ENCODE peak calls at places on chromosomes 1 and 21, in eight cellular contexts. H is H9; Y is spleen; B is activated naive CD4-positive, alpha-beta T cell treated with anti-CD3 and anti-CD28 coated beads, Interleukin-2, amount 10 ng/mL, durations not matched to agents 7 days and 5 days; K is omental fat pad; R is HT-29; V is NCI-H2171 treated with DMSO at 0.1 percent for 48 hours; P is endothelial cell. T is an unnamed sample.

GRCh38 chr1:222420621-222421020 is 127.3 kb downstream of the HHIPL2 start:
- DNase-seq in B (peak; percentile 73), Y (no peak), V (no peak), H (no peak), R (no peak), P (no peak), K (no peak), T (no peak)

GRCh38 chr1:41847733-41848132 is 71.0 kb downstream of the HIVEP3 start:
- DNase-seq in B (no peak), R (no peak), P (no peak), V (no peak), Y (no peak), H (no peak), K (no peak), T (no peak)

GRCh38 chr1:10814312-10814711 is 17.9 kb upstream of the CASZ1 start:
- DNase-seq in H (no peak), P (no peak), V (no peak), Y (no peak), R (no peak), K (no peak), B (no peak), T (no peak)

GRCh38 chr1:25197982-25198681 is 34.2 kb downstream of the SYF2 start:
- DNase-seq in B (no peak), P (no peak), R (peak; percentile 67), V (no peak), K (no peak), H (no peak), Y (no peak), T (no peak)

GRCh38 chr1:245444181-245444580 is 289.4 kb downstream of the KIF26B start:
- DNase-seq in P (no peak), R (no peak), B (no peak), V (peak; percentile 78), Y (no peak), H (no peak), K (no peak), T (peak; percentile 24)

GRCh38 chr21:44454058-44454457 is 1.3 kb upstream of the LRRC3 start:
- DNase-seq in H (peak; percentile 10), B (no peak), P (no peak), Y (no peak), K (no peak), R (no peak), V (no peak), T (no peak)

GRCh38 chr21:20882462-20883415 is 115.5 kb upstream of the NCAM2 start:
- DNase-seq in H (peak; percentile 39), K (no peak), R (peak; percentile 60), Y (no peak), V (peak; percentile 29), P (peak; percentile 53), B (no peak), T (peak; percentile 65)

GRCh38 chr1:115874929-115875328 is 34.0 kb upstream of the NHLH2 start:
- DNase-seq in P (no peak), V (no peak), B (no peak), R (no peak), Y (no peak), K (no peak), H (no peak), T (no peak)

GRCh38 chr1:245752551-245752950 is 597.8 kb downstream of the KIF26B start:
- DNase-seq in K (no peak), V (no peak), R (no peak), B (no peak), H (no peak), P (no peak), Y (no peak), T (no peak)